ENCODE peak calls at places on chromosome 1, in nine cellular contexts. One of them, this sample, is unnamed.

GRCh38 chr1:53069265-53069662 is 7.3 kb downstream of the PODN start:
- DNase-seq in thoracic aorta: no peak
- DNase-seq in tibial artery: peak; percentile 10
- DNase-seq in OCI-LY7: no peak
- DNase-seq in testis: no peak
- DNase-seq in PC-3: no peak
- DNase-seq in left ventricle myocardium inferior: peak; percentile 9
- DNase-seq in dorsolateral prefrontal cortex: peak; percentile 15
- DNase-seq in IMR-90: no peak
- DNase-seq in this sample: no peak

GRCh38 chr1:43547538-43548072 is 16.9 kb downstream of the PTPRF start:
- DNase-seq in thoracic aorta: no peak
- DNase-seq in tibial artery: no peak
- DNase-seq in OCI-LY7: no peak
- DNase-seq in testis: no peak
- DNase-seq in PC-3: no peak
- DNase-seq in left ventricle myocardium inferior: no peak
- DNase-seq in dorsolateral prefrontal cortex: peak; percentile 78
- DNase-seq in IMR-90: no peak
- DNase-seq in this sample: no peak

GRCh38 chr1:179529482-179529881 is 46.3 kb downstream of the NPHS2 start:
- DNase-seq in thoracic aorta: no peak
- DNase-seq in tibial artery: no peak
- DNase-seq in OCI-LY7: no peak
- DNase-seq in testis: no peak
- DNase-seq in PC-3: no peak
- DNase-seq in left ventricle myocardium inferior: no peak
- DNase-seq in dorsolateral prefrontal cortex: no peak
- DNase-seq in IMR-90: no peak
- DNase-seq in this sample: no peak

GRCh38 chr1:53754484-53755312 is 15.7 kb upstream of the GLIS1 start:
- DNase-seq in thoracic aorta: no peak
- DNase-seq in tibial artery: peak; percentile 32
- DNase-seq in OCI-LY7: peak; percentile 47
- DNase-seq in testis: peak; percentile 64
- DNase-seq in PC-3: peak; percentile 82
- DNase-seq in left ventricle myocardium inferior: no peak
- DNase-seq in dorsolateral prefrontal cortex: no peak
- DNase-seq in IMR-90: peak; percentile 77
- DNase-seq in this sample: no peak

GRCh38 chr1:23402286-23403037 is 22.1 kb downstream of the TCEA3 start:
- DNase-seq in thoracic aorta: no peak
- DNase-seq in tibial artery: no peak
- DNase-seq in OCI-LY7: no peak
- DNase-seq in testis: no peak
- DNase-seq in PC-3: no peak
- DNase-seq in left ventricle myocardium inferior: no peak
- DNase-seq in dorsolateral prefrontal cortex: no peak
- DNase-seq in IMR-90: no peak
- DNase-seq in this sample: no peak

GRCh38 chr1:57089221-57089620 is 123.4 kb upstream of the C8B start:
- DNase-seq in thoracic aorta: no peak
- DNase-seq in tibial artery: no peak
- DNase-seq in OCI-LY7: no peak
- DNase-seq in testis: no peak
- DNase-seq in PC-3: no peak
- DNase-seq in left ventricle myocardium inferior: no peak
- DNase-seq in dorsolateral prefrontal cortex: no peak
- DNase-seq in IMR-90: no peak
- DNase-seq in this sample: no peak

GRCh38 chr1:166920561-166921475 is 44.8 kb upstream of the TADA1 start:
- DNase-seq in thoracic aorta: no peak
- DNase-seq in tibial artery: no peak
- DNase-seq in OCI-LY7: no peak
- DNase-seq in testis: no peak
- DNase-seq in PC-3: no peak
- DNase-seq in left ventricle myocardium inferior: no peak
- DNase-seq in dorsolateral prefrontal cortex: no peak
- DNase-seq in IMR-90: no peak
- DNase-seq in this sample: no peak

GRCh38 chr1:3468236-3469103 is 14.0 kb downstream of the ARHGEF16 start:
- DNase-seq in thoracic aorta: no peak
- DNase-seq in tibial artery: no peak
- DNase-seq in OCI-LY7: no peak
- DNase-seq in testis: no peak
- DNase-seq in PC-3: no peak
- DNase-seq in left ventricle myocardium inferior: peak; percentile 16
- DNase-seq in dorsolateral prefrontal cortex: no peak
- DNase-seq in IMR-90: no peak
- DNase-seq in this sample: no peak

GRCh38 chr1:165661691-165662090 is 30.7 kb downstream of the MGST3 start:
- DNase-seq in thoracic aorta: no peak
- DNase-seq in tibial artery: no peak
- DNase-seq in OCI-LY7: no peak
- DNase-seq in testis: no peak
- DNase-seq in PC-3: no peak
- DNase-seq in left ventricle myocardium inferior: no peak
- DNase-seq in dorsolateral prefrontal cortex: no peak
- DNase-seq in IMR-90: no peak
- DNase-seq in this sample: no peak

GRCh38 chr1:115340879-115341278 is 2.8 kb upstream of the NGF start:
- DNase-seq in thoracic aorta: no peak
- DNase-seq in tibial artery: no peak
- DNase-seq in OCI-LY7: no peak
- DNase-seq in testis: peak; percentile 30
- DNase-seq in PC-3: no peak
- DNase-seq in left ventricle myocardium inferior: no peak
- DNase-seq in dorsolateral prefrontal cortex: no peak
- DNase-seq in IMR-90: no peak
- DNase-seq in this sample: no peak

GRCh38 chr1:19737413-19737812 is 62.3 kb downstream of the TMCO4 start:
- DNase-seq in thoracic aorta: no peak
- DNase-seq in tibial artery: no peak
- DNase-seq in OCI-LY7: no peak
- DNase-seq in testis: no peak
- DNase-seq in PC-3: peak; percentile 77
- DNase-seq in left ventricle myocardium inferior: no peak
- DNase-seq in dorsolateral prefrontal cortex: no peak
- DNase-seq in IMR-90: no peak
- DNase-seq in this sample: no peak

GRCh38 chr1:207241164-207241934 is 80.1 kb upstream of the CD55 start:
- DNase-seq in thoracic aorta: no peak
- DNase-seq in tibial artery: no peak
- DNase-seq in OCI-LY7: no peak
- DNase-seq in testis: no peak
- DNase-seq in PC-3: no peak
- DNase-seq in left ventricle myocardium inferior: no peak
- DNase-seq in dorsolateral prefrontal cortex: no peak
- DNase-seq in IMR-90: no peak
- DNase-seq in this sample: no peak

GRCh38 chr1:113860891-113861290 is 10.6 kb downstream of the PTPN22 start:
- DNase-seq in thoracic aorta: no peak
- DNase-seq in tibial artery: no peak
- DNase-seq in OCI-LY7: no peak
- DNase-seq in testis: no peak
- DNase-seq in PC-3: peak; percentile 44
- DNase-seq in left ventricle myocardium inferior: no peak
- DNase-seq in dorsolateral prefrontal cortex: no peak
- DNase-seq in IMR-90: peak; percentile 80
- DNase-seq in this sample: no peak

GRCh38 chr1:232704694-232705680 is 75.1 kb upstream of the SIPA1L2 start:
- DNase-seq in thoracic aorta: no peak
- DNase-seq in tibial artery: peak; percentile 79
- DNase-seq in OCI-LY7: no peak
- DNase-seq in testis: peak; percentile 43
- DNase-seq in PC-3: peak; percentile 94
- DNase-seq in left ventricle myocardium inferior: no peak
- DNase-seq in dorsolateral prefrontal cortex: no peak
- DNase-seq in IMR-90: peak; percentile 91
- DNase-seq in this sample: no peak

GRCh38 chr1:117572546-117572945 is 33.3 kb upstream of the TENT5C start:
- DNase-seq in thoracic aorta: no peak
- DNase-seq in tibial artery: no peak
- DNase-seq in OCI-LY7: peak; percentile 33
- DNase-seq in testis: no peak
- DNase-seq in PC-3: no peak
- DNase-seq in left ventricle myocardium inferior: no peak
- DNase-seq in dorsolateral prefrontal cortex: no peak
- DNase-seq in IMR-90: no peak
- DNase-seq in this sample: no peak

GRCh38 chr1:22314676-22315075 is 137.0 kb upstream of the ZBTB40 start:
- DNase-seq in thoracic aorta: no peak
- DNase-seq in tibial artery: no peak
- DNase-seq in OCI-LY7: no peak
- DNase-seq in testis: no peak
- DNase-seq in PC-3: no peak
- DNase-seq in left ventricle myocardium inferior: no peak
- DNase-seq in dorsolateral prefrontal cortex: no peak
- DNase-seq in IMR-90: no peak
- DNase-seq in this sample: peak; percentile 53

GRCh38 chr1:225811622-225812487 is 1.9 kb downstream of the EPHX1 start:
- DNase-seq in thoracic aorta: no peak
- DNase-seq in tibial artery: no peak
- DNase-seq in OCI-LY7: no peak
- DNase-seq in testis: peak; percentile 65
- DNase-seq in PC-3: peak; percentile 50
- DNase-seq in left ventricle myocardium inferior: no peak
- DNase-seq in dorsolateral prefrontal cortex: no peak
- DNase-seq in IMR-90: no peak
- DNase-seq in this sample: no peak

GRCh38 chr1:66852870-66853269 is 51.8 kb upstream of the INSL5 start:
- DNase-seq in thoracic aorta: no peak
- DNase-seq in tibial artery: no peak
- DNase-seq in OCI-LY7: peak; percentile 59
- DNase-seq in testis: no peak
- DNase-seq in PC-3: no peak
- DNase-seq in left ventricle myocardium inferior: no peak
- DNase-seq in dorsolateral prefrontal cortex: no peak
- DNase-seq in IMR-90: no peak
- DNase-seq in this sample: no peak

GRCh38 chr1:10308001-10308400 is 90.9 kb upstream of the PGD start:
- DNase-seq in thoracic aorta: no peak
- DNase-seq in tibial artery: no peak
- DNase-seq in OCI-LY7: peak; percentile 45
- DNase-seq in testis: no peak
- DNase-seq in PC-3: no peak
- DNase-seq in left ventricle myocardium inferior: no peak
- DNase-seq in dorsolateral prefrontal cortex: no peak
- DNase-seq in IMR-90: no peak
- DNase-seq in this sample: no peak

GRCh38 chr1:179754031-179754624 is 11.0 kb downstream of the FAM163A start:
- DNase-seq in thoracic aorta: no peak
- DNase-seq in tibial artery: no peak
- DNase-seq in OCI-LY7: no peak
- DNase-seq in testis: no peak
- DNase-seq in PC-3: peak; percentile 79
- DNase-seq in left ventricle myocardium inferior: no peak
- DNase-seq in dorsolateral prefrontal cortex: no peak
- DNase-seq in IMR-90: peak; percentile 87
- DNase-seq in this sample: no peak

DNA sequence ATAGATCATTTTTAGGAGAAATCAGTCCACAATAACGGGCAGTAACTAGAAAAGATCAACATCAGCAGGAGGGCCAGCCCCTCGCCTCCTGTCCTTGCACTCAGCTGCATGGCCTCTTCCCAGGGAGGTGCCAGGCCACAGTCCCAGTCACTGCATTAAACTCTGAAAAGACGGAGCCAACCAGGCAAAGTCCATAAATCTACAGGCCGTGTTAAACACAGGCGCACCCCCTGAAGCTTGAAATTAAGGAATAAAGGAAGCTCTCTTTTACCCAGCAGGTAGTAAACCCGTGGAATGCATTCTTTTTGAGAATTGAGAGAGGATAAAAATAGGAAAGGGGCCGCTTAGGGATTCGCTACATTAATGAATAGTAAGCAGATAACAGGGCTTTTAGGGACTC is 18.4 kb downstream of the H6PD start:
- DNase-seq in thoracic aorta: no peak
- DNase-seq in tibial artery: no peak
- DNase-seq in OCI-LY7: no peak
- DNase-seq in testis: no peak
- DNase-seq in PC-3: no peak
- DNase-seq in left ventricle myocardium inferior: no peak
- DNase-seq in dorsolateral prefrontal cortex: no peak
- DNase-seq in IMR-90: no peak
- DNase-seq in this sample: no peak
- H3K27ac ChIP-seq in thoracic aorta: no peak overlapping the region
- H3K27ac ChIP-seq in tibial artery: no peak overlapping the region
- H3K27ac ChIP-seq in OCI-LY7: no peak overlapping the region
- H3K27ac ChIP-seq in testis: peak overlapping the region; percentile 47
- H3K27ac ChIP-seq in PC-3: no peak overlapping the region
- H3K27ac ChIP-seq in left ventricle myocardium inferior: peak overlapping the region; percentile 97
- H3K27ac ChIP-seq in dorsolateral prefrontal cortex: no peak overlapping the region
- H3K27ac ChIP-seq in IMR-90: no peak overlapping the region
- H3K27ac ChIP-seq in this sample: no peak overlapping the region

GRCh38 chr1:16913616-16913865 is 8.2 kb upstream of the CROCC start:
- DNase-seq in thoracic aorta: no peak
- DNase-seq in tibial artery: no peak
- DNase-seq in OCI-LY7: no peak
- DNase-seq in testis: no peak
- DNase-seq in PC-3: no peak
- DNase-seq in left ventricle myocardium inferior: no peak
- DNase-seq in dorsolateral prefrontal cortex: no peak
- DNase-seq in IMR-90: no peak
- DNase-seq in this sample: no peak
- H3K27ac ChIP-seq in thoracic aorta: peak overlapping the region; percentile 11
- H3K27ac ChIP-seq in tibial artery: peak overlapping the region; percentile 68
- H3K27ac ChIP-seq in OCI-LY7: no peak overlapping the region
- H3K27ac ChIP-seq in testis: peak overlapping the region; percentile 63
- H3K27ac ChIP-seq in PC-3: no peak overlapping the region
- H3K27ac ChIP-seq in left ventricle myocardium inferior: peak overlapping the region; percentile 90
- H3K27ac ChIP-seq in dorsolateral prefrontal cortex: peak overlapping the region; percentile 95
- H3K27ac ChIP-seq in IMR-90: peak overlapping the region; percentile 53
- H3K27ac ChIP-seq in this sample: peak overlapping the region; percentile 68

GRCh38 chr1:203219171-203219570 is 10.3 kb downstream of the CHIT1 start:
- DNase-seq in thoracic aorta: no peak
- DNase-seq in tibial artery: no peak
- DNase-seq in OCI-LY7: no peak
- DNase-seq in testis: no peak
- DNase-seq in PC-3: no peak
- DNase-seq in left ventricle myocardium inferior: no peak
- DNase-seq in dorsolateral prefrontal cortex: no peak
- DNase-seq in IMR-90: no peak
- DNase-seq in this sample: no peak
- H3K27ac ChIP-seq in thoracic aorta: no peak overlapping the region
- H3K27ac ChIP-seq in tibial artery: no peak overlapping the region
- H3K27ac ChIP-seq in OCI-LY7: no peak overlapping the region
- H3K27ac ChIP-seq in testis: no peak overlapping the region
- H3K27ac ChIP-seq in PC-3: no peak overlapping the region
- H3K27ac ChIP-seq in left ventricle myocardium inferior: no peak overlapping the region
- H3K27ac ChIP-seq in dorsolateral prefrontal cortex: no peak overlapping the region
- H3K27ac ChIP-seq in IMR-90: no peak overlapping the region
- H3K27ac ChIP-seq in this sample: no peak overlapping the region

DNA sequence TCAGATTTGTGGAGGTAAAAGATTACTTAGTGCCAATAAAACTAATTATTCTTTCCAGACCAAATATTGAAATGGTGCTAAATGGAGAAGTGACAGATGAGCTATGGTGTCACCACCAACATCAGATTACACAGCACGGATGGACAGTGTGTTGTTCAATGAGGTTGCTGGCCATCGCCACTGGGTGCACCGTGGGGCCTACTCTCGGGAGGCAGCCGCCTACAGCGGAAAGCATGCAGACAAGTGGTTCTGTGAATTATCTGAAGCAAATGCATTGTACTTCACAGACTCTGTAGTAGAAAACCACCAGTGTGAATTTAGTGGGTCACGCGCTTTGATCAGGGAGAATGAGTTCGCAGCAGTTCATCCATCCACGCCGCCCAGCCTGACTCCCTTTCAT is 42.3 kb downstream of the GNG4 start:
- DNase-seq in thoracic aorta: no peak
- DNase-seq in tibial artery: no peak
- DNase-seq in OCI-LY7: no peak
- DNase-seq in testis: no peak
- DNase-seq in PC-3: no peak
- DNase-seq in left ventricle myocardium inferior: no peak
- DNase-seq in dorsolateral prefrontal cortex: no peak
- DNase-seq in IMR-90: no peak
- DNase-seq in this sample: no peak
- H3K27ac ChIP-seq in thoracic aorta: no peak overlapping the region
- H3K27ac ChIP-seq in tibial artery: no peak overlapping the region
- H3K27ac ChIP-seq in OCI-LY7: no peak overlapping the region
- H3K27ac ChIP-seq in testis: no peak overlapping the region
- H3K27ac ChIP-seq in PC-3: no peak overlapping the region
- H3K27ac ChIP-seq in left ventricle myocardium inferior: no peak overlapping the region
- H3K27ac ChIP-seq in dorsolateral prefrontal cortex: no peak overlapping the region
- H3K27ac ChIP-seq in IMR-90: no peak overlapping the region
- H3K27ac ChIP-seq in this sample: no peak overlapping the region